ENCODE peak calls at places on chromosomes 1 and 21, in six cellular contexts. F is A549, C is trophoblast cell, T is DMS 273 treated with DMSO at 0.1 percent for 48 hours, M is RCC 7860, K is mucosa of descending colon. S is an unnamed sample.

GRCh38 chr1:93979718-93980319 is 70.6 kb upstream of the GCLM start:
- DNase-seq in C (no peak), K (no peak), M (no peak), F (peak), T (peak), S (no peak)

GRCh38 chr1:173682174-173682573 is 12.5 kb upstream of the ANKRD45 start:
- DNase-seq in M (no peak), F (no peak), C (no peak), T (no peak), K (no peak), S (no peak)

GRCh38 chr1:155761746-155762400 is 73.0 kb downstream of the DAP3 start:
- DNase-seq in F (no peak), T (no peak), C (no peak), M (no peak), K (no peak), S (no peak)

GRCh38 chr1:59163268-59164092 is 133.4 kb upstream of the FGGY start:
- DNase-seq in C (no peak), M (no peak), T (peak), K (no peak), F (no peak), S (no peak)

GRCh38 chr1:18384477-18384876 is 96.3 kb upstream of the KLHDC7A start:
- DNase-seq in K (no peak), C (no peak), M (no peak), T (no peak), F (no peak), S (no peak)

GRCh38 chr21:32844653-32845443 is 73.3 kb upstream of the PAXBP1 start:
- DNase-seq in C (peak), M (no peak), K (no peak), T (peak), F (peak), S (no peak)

GRCh38 chr21:45329261-45330074 is 41.8 kb upstream of the POFUT2 start:
- DNase-seq in C (no peak), K (peak), T (no peak), F (peak), M (peak), S (no peak)

GRCh38 chr1:22870201-22870871 is 102.3 kb downstream of the LACTBL1 start:
- DNase-seq in K (no peak), T (peak), F (no peak), C (no peak), M (peak), S (no peak)

GRCh38 chr1:11519629-11520031 is 40.7 kb downstream of the DISP3 start:
- DNase-seq in C (no peak), K (no peak), M (no peak), T (no peak), F (no peak), S (no peak)

GRCh38 chr1:205528887-205529825 is 24.7 kb downstream of the CDK18 start:
- DNase-seq in K (peak), F (peak), C (peak), M (peak), T (no peak), S (peak)

GRCh38 chr1:11918779-11919519 is 7.3 kb downstream of the KIAA2013 start:
- DNase-seq in F (peak), C (peak), M (peak), T (no peak), K (no peak), S (no peak)

GRCh38 chr1:96416111-96416595 is 305.4 kb upstream of the PTBP2 start:
- DNase-seq in M (peak), T (no peak), K (no peak), C (no peak), F (no peak), S (no peak)

GRCh38 chr1:201849372-201850052 is 20.6 kb downstream of the IPO9 start:
- DNase-seq in T (no peak), C (no peak), M (no peak), F (no peak), K (no peak), S (no peak)

GRCh38 chr1:226384717-226385116 is 23.2 kb downstream of the PARP1 start:
- DNase-seq in M (no peak), F (no peak), C (no peak), T (no peak), K (no peak), S (no peak)

GRCh38 chr1:93459126-93459525 is 11.2 kb downstream of the FNBP1L start:
- DNase-seq in M (no peak), T (no peak), C (no peak), K (no peak), F (no peak), S (no peak)

GRCh38 chr21:31557956-31558838 is 101.3 kb upstream of the SOD1 start:
- DNase-seq in F (no peak), T (no peak), M (no peak), K (peak), C (peak), S (no peak)

GRCh38 chr21:41953831-41954653 is at the start of gene C2CD2:
- DNase-seq in M (peak), K (peak), F (peak), C (peak), T (no peak), S (no peak)

GRCh38 chr1:239566074-239566473 is 179.7 kb downstream of the CHRM3 start:
- DNase-seq in T (no peak), F (no peak), C (no peak), K (no peak), M (no peak), S (no peak)

GRCh38 chr1:18390953-18391352 is 89.8 kb upstream of the KLHDC7A start:
- DNase-seq in K (no peak), F (no peak), M (no peak), C (no peak), T (no peak), S (no peak)

GRCh38 chr1:24015226-24016210 is 35.4 kb upstream of the SRSF10 start:
- DNase-seq in C (no peak), F (no peak), K (no peak), T (no peak), M (no peak), S (no peak)

GRCh38 chr1:220045356-220046051 is 801 bp downstream of the EPRS1 start:
- DNase-seq in C (no peak), T (no peak), M (no peak), K (peak), F (peak), S (no peak)

GRCh38 chr1:201546093-201546492 is 7.2 kb downstream of the NAV1 start:
- DNase-seq in K (no peak), M (peak), C (no peak), F (peak), T (no peak), S (no peak)

GRCh38 chr1:206465951-206466350 is 4.3 kb upstream of the IKBKE start:
- DNase-seq in T (no peak), F (no peak), K (no peak), C (no peak), M (no peak), S (no peak)

GRCh38 chr1:21779613-21780521 is 3.1 kb downstream of the USP48 start:
- DNase-seq in T (no peak), M (no peak), C (no peak), K (no peak), F (no peak), S (no peak)

GRCh38 chr1:24707659-24708058 is 37.6 kb upstream of the CLIC4 start:
- DNase-seq in K (no peak), M (peak), C (peak), T (no peak), F (peak), S (no peak)

GRCh38 chr1:70553192-70553956 is 142.3 kb downstream of the CTH start:
- DNase-seq in C (no peak), M (no peak), T (no peak), F (no peak), K (no peak), S (no peak)

GRCh38 chr1:244361764-244362473 is 89.8 kb downstream of the ADSS2 start:
- DNase-seq in M (peak), K (no peak), F (peak), C (peak), T (no peak), S (no peak)

GRCh38 chr1:58200437-58200836 is 346.1 kb downstream of the OMA1 start:
- DNase-seq in C (no peak), F (no peak), K (no peak), T (no peak), M (no peak), S (no peak)

GRCh38 chr1:192973988-192974387 is 85.2 kb downstream of the UCHL5 start:
- DNase-seq in T (no peak), F (no peak), K (no peak), M (no peak), C (peak), S (no peak)

GRCh38 chr1:223712856-223713494 is 636 bp downstream of the CAPN2 start:
- DNase-seq in F (no peak), K (peak), T (no peak), M (no peak), C (no peak), S (no peak)

GRCh38 chr1:39462074-39462473 is 29.4 kb upstream of the BMP8A start:
- DNase-seq in K (no peak), F (no peak), C (no peak), T (no peak), M (no peak), S (no peak)

GRCh38 chr1:91487469-91487868 is 13.2 kb upstream of the CDC7 start:
- DNase-seq in C (no peak), T (no peak), K (no peak), F (no peak), M (no peak), S (no peak)

GRCh38 chr1:172662464-172663109 is 3.7 kb downstream of the FASLG start:
- DNase-seq in T (no peak), M (peak), C (no peak), K (peak), F (no peak), S (peak)

GRCh38 chr1:231803353-231803752 is 176.8 kb downstream of the DISC1 start:
- DNase-seq in F (no peak), C (no peak), T (no peak), M (peak), K (no peak), S (peak)

GRCh38 chr1:20847619-20848080 is 60.5 kb upstream of the HP1BP3 start:
- DNase-seq in F (peak), C (no peak), M (no peak), K (no peak), T (no peak), S (no peak)

GRCh38 chr1:112309499-112309898 is 86.5 kb upstream of the CTTNBP2NL start:
- DNase-seq in F (no peak), K (no peak), C (no peak), M (no peak), T (no peak), S (no peak)

GRCh38 chr1:180311011-180311730 is 81.1 kb downstream of the LHX4 start:
- DNase-seq in C (peak), M (peak), T (no peak), K (no peak), F (peak), S (no peak)